ENCODE peak calls at places on chromosomes 13 and 19, in four cellular contexts. T, E, K and R are unnamed samples.

GRCh38 chr13:76697277-76697676 is 188.9 kb downstream of the KCTD12 start:
- DNase-seq in T (no peak), E (no peak), K (no peak), R (no peak)

GRCh38 chr13:51665456-51665855 is 81.2 kb downstream of the WDFY2 start:
- DNase-seq in T (no peak), E (no peak), K (no peak), R (no peak)

GRCh38 chr19:29583196-29584006 is 22.7 kb upstream of the POP4 start:
- DNase-seq in T (no peak), E (no peak), K (no peak), R (no peak)

GRCh38 chr13:20134732-20135131 is 26.1 kb downstream of the GJA3 start:
- DNase-seq in T (no peak), E (no peak), K (no peak), R (no peak)

GRCh38 chr19:36054733-36055686 is at the start of gene WDR62:
- DNase-seq in T (peak), E (peak), K (peak), R (peak)

GRCh38 chr13:41682766-41683165 is 225.4 kb downstream of the RGCC start:
- DNase-seq in T (no peak), E (no peak), K (no peak), R (no peak)

GRCh38 chr19:28039677-28040381 is 1173.1 kb downstream of the UQCRFS1 start:
- DNase-seq in T (no peak), E (no peak), K (no peak), R (no peak)

GRCh38 chr19:34263745-34264237 is 9.4 kb downstream of the GARRE1 start:
- DNase-seq in T (peak), E (no peak), K (no peak), R (no peak)

GRCh38 chr13:18714889-18715288 is 466.7 kb downstream of the TUBA3C start:
- DNase-seq in T (no peak), E (no peak), K (no peak), R (no peak)

GRCh38 chr19:52689804-52690394 is 44.9 kb downstream of the ZNF611 start:
- DNase-seq in T (no peak), E (peak), K (peak), R (no peak)

GRCh38 chr19:3404324-3405260 is 38.2 kb downstream of the NFIC start:
- DNase-seq in T (no peak), E (no peak), K (peak), R (no peak)

GRCh38 chr13:97474581-97474980 is 40.6 kb downstream of the RAP2A start:
- DNase-seq in T (no peak), E (no peak), K (no peak), R (no peak)

GRCh38 chr19:7506385-7507328 is 9.2 kb upstream of the ZNF358 start:
- DNase-seq in T (peak), E (peak), K (peak), R (peak)

GRCh38 chr19:33683881-33684549 is 62.3 kb downstream of the CHST8 start:
- DNase-seq in T (peak), E (peak), K (no peak), R (no peak)

GRCh38 chr13:69579351-69579750 is 528.3 kb upstream of the ATXN8OS start:
- DNase-seq in T (no peak), E (no peak), K (peak), R (no peak)

GRCh38 chr19:41039806-41040205 is 48.4 kb upstream of the CYP2A13 start:
- DNase-seq in T (no peak), E (no peak), K (no peak), R (no peak)

GRCh38 chr13:76293751-76294150 is 592.5 kb downstream of the KCTD12 start:
- DNase-seq in T (no peak), E (no peak), K (no peak), R (no peak)

GRCh38 chr13:113066142-113066455 is 39.5 kb upstream of the F7 start:
- DNase-seq in T (no peak), E (no peak), K (no peak), R (no peak)

GRCh38 chr13:31947105-31947504 is 84.5 kb upstream of the FRY start:
- DNase-seq in T (no peak), E (no peak), K (no peak), R (no peak)

GRCh38 chr13:106143930-106144709 is 391.3 kb downstream of the EFNB2 start:
- DNase-seq in T (no peak), E (no peak), K (no peak), R (peak)

DNA sequence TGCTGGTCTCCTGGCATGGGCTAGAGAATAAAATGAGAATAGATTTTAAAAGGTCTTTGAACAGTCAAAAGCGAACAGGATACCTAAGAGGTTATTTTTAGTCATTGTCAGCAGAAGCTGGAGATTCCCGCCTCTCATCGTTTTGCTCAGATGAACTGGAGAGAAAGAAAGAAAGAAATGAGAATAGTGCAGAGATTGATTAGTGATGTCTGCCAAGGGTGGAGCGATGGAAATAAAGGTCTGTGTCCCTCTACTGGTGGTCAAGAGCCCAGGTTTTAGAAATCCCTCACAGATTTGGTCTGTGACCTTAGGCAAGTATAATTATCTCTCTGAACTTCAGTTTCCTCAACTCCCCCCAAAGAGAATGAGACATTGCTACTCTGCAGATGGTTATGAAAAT is 5.4 kb downstream of the NCAN start:
- DNase-seq in T (peak), E (peak), K (peak), R (peak)
- TF ChIP-seq ELF1 in T (no peak), E (no peak), K (no peak), R (no peak)

DNA sequence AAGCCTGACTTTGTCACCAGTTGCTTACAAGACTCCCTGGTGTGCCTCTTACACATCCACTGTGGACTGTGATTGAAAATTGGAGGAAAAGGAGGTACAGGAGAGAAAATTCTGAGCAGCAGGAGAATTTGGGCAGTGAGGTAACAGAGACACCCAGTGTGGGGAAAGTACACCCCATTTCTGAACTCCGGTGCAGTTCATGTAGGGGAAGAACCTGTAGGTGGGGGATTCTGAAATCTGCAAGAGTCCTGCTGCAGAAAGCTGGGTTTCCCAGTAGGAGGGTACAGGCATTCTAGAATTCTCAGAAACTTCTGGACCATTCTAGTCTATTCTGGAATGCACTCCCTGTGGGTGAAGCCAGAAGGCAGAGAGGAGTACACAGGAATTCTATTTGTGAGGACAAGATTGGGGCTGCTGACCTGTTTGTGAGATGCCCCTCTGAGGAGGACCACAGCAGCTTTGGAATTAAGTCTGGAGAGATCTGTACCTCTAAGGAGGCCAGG is 54.1 kb downstream of the ALOX5AP start:
- DNase-seq in T (no peak), E (no peak), K (no peak), R (no peak)
- TF ChIP-seq ELF1 in T (no peak), E (no peak), K (no peak), R (no peak)

GRCh38 chr19:478236-478888 is 17.5 kb upstream of the SHC2 start:
- DNase-seq in T (no peak), E (no peak), K (no peak), R (no peak)
- TF ChIP-seq ELF1 in T (no peak), E (no peak), K (no peak), R (no peak)

DNA sequence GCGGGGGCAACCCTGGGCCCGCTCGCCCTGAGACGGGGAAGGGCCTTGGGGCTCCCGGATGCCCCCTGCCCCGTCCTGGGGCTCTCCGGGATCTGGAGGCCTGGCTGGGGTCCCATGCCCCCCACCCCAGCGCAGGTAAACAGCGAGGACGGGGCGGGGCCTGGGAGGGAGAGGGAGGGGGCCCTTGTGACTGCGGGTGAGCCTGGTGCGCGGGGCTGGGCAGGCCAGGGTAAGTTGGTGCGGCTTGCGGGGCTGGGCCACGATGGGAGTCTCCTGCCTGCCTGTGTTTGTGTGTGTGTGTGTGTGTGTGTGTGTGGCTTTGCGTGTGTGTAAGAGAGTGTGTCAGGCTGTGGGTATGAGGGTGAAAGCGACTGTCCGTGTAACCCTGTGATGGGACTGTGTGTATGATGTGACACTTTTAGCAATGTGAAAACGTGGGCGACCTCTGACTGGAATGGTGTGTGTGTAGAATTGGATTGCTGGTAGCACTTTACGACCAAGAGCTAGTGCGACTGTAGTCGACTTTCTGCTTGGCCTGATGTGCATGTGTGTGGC is 426 bp downstream of the KLC3 start:
- DNase-seq in T (no peak), E (no peak), K (no peak), R (no peak)
- TF ChIP-seq ELF1 in T (no peak), E (no peak), K (no peak), R (no peak)

DNA sequence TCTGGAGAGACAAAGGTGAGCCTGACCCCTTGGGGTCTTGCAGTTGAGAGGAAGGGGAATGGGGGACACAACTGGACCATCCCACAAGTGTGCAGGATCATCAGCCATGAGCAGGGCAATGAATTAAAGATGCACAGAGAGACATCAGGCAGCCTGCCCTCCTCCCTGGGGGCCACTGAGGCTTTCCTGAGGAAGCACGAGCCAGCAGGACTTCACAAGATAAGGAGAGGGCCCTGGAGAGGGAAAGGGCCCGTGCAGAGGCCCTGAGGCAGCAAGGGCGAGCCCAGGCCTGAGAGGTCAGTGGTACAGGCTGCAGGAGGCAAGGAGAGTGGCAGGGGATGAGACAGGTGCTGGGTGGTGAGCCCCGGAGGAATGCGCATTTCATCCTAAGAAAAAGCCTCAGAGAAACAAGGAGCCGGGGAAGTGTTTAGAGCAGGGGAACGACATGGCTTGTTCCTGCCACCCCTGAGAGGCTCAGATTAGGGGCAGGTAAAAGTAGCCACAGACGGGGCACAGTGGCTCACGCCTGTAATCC is 9.0 kb upstream of the PRKD2 start:
- DNase-seq in T (no peak), E (no peak), K (no peak), R (no peak)
- TF ChIP-seq ELF1 in T (no peak), E (no peak), K (no peak), R (no peak)

DNA sequence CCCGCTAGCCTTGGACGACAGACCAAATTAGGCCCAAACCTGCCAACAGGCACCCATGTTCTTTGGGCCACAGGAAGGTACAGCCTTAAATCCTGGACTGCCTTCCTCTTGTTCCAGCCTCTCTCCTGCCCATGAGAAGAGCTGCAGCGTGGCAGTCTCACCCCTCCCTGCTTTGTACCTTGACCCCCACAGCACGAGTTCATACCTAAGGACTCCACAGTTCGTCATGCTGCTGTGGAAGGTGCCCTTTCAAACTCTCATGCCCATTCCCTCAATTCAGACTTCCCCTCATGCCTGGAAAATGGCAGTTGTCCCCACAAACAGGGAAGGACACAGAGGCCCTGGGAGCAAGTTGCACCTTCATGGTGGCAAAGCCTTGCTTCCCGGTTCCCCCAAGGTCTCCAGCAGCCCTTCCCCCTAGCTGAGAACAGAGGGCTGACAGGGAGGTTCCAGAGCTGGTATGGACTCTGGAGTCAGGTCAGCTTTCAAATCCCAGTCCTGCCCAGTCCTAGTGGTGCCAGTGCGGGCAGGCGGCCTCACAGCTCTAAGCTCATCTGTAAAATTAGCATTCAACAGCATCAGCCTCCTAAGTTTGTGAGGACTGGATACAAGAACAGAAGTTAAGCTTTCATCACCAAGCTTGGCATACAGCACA is 8.6 kb downstream of the GSK3A start:
- DNase-seq in T (no peak), E (no peak), K (no peak), R (no peak)
- TF ChIP-seq ELF1 in T (no peak), E (no peak), K (no peak), R (no peak)

GRCh38 chr19:4456566-4456842 is 1.1 kb downstream of the UBXN6 start:
- DNase-seq in T (no peak), E (no peak), K (peak), R (no peak)
- TF ChIP-seq ELF1 in T (no peak), E (no peak), K (no peak), R (no peak)

GRCh38 chr19:43809762-43810696 is 7.8 kb upstream of the LYPD5 start:
- DNase-seq in T (peak), E (peak), K (peak), R (peak)
- TF ChIP-seq ELF1 in T (no peak), E (no peak), K (no peak), R (no peak)

DNA sequence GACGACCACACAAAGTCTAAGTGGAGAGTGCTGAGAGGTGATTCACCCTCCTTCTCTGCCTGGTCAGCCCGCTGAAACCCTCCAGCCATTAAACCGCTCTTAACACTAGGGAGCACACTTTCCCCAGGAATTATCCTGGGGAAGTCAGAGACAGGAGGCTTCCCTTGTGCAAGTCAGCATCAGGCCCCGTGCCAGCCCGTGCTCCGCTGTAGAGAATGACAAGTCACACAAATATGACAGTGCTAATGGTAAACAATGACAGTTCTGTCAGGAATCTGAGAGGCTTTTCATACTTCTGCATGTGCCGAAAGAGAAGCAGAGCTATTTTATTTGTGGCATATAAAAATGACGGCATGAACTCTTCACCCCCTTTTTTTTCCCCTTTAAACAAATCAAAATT is 816.9 kb upstream of the SLC10A2 start:
- DNase-seq in T (peak), E (no peak), K (peak), R (peak)
- TF ChIP-seq ELF1 in T (no peak), E (no peak), K (no peak), R (no peak)

DNA sequence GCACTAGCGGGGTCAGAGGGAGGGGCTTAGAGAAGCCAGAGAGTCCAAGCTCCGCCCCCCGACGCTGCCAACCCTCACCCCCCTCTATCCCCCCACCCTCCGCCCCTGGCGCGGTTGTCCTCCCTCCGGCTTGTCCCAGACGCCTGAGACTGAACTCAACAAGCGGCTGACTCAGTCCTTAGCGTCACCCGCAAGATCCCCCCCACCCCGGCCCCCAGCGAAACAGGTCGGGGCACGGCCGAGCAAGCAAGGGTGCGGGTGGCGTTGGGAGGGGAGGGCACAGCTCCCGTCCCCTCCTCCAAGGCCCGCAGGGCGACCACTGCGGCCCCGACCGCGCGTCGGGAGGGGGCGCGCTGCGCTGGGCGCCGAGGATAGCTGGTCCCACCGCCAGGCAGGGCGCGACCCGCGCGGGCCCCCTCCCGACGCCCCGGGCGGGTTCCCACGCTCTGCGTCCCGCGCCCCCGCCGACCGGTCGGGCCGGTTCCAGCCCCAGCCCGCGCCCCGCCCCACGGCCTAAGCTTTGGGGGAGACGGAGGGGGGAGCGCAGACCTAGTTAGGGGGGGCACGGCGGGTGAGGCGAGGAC is 5.3 kb downstream of the NOTCH3 start:
- DNase-seq in T (no peak), E (no peak), K (peak), R (no peak)
- TF ChIP-seq ELF1 in T (no peak), E (no peak), K (no peak), R (no peak)